ENCODE peak calls at places on chromosomes 7 and 10, in six cellular contexts. G, Q, Y, W, X and F are unnamed samples.

GRCh38 chr7:54664235-54665228 is 94.5 kb downstream of the SEC61G start:
- DNase-seq in Y (no peak), Q (peak; percentile 88), X (no peak), W (no peak), G (peak; percentile 87), F (no peak)

GRCh38 chr10:20175738-20176137 is 359.5 kb downstream of the PLXDC2 start:
- DNase-seq in X (no peak), Y (no peak), W (no peak), G (no peak), Q (no peak), F (no peak)

GRCh38 chr7:137073571-137074325 is 205.3 kb downstream of the CHRM2 start:
- DNase-seq in X (no peak), Y (no peak), G (no peak), Q (no peak), W (no peak), F (no peak)

GRCh38 chr7:92681633-92682032 is 91.4 kb upstream of the FAM133B start:
- DNase-seq in Q (no peak), W (no peak), G (no peak), X (no peak), Y (no peak), F (no peak)

GRCh38 chr7:107972986-107973385 is 30.0 kb downstream of the LAMB1 start:
- DNase-seq in X (no peak), W (no peak), Y (no peak), G (no peak), Q (no peak), F (no peak)

GRCh38 chr10:14686356-14686755 is 88.3 kb downstream of the FAM107B start:
- DNase-seq in Y (peak; percentile 56), X (no peak), Q (no peak), G (no peak), W (no peak), F (no peak)

GRCh38 chr7:37234928-37235327 is 213.7 kb downstream of the ELMO1 start:
- DNase-seq in Q (peak; percentile 43), Y (no peak), G (no peak), X (no peak), W (no peak), F (no peak)

GRCh38 chr7:142638581-142638980 is 110.7 kb upstream of the PRSS1 start:
- DNase-seq in Q (no peak), G (no peak), X (no peak), Y (no peak), W (no peak), F (no peak)

GRCh38 chr10:122419890-122420623 is 34.4 kb upstream of the ARMS2 start:
- DNase-seq in Y (peak; percentile 35), G (no peak), W (peak; percentile 72), Q (no peak), X (no peak), F (no peak)

GRCh38 chr7:135509589-135509838 is 388 bp downstream of the CNOT4 start:
- DNase-seq in W (no peak), Y (no peak), X (no peak), G (no peak), Q (no peak), F (no peak)

GRCh38 chr7:55557666-55558188 is 14.6 kb downstream of the VOPP1 start:
- DNase-seq in G (no peak), W (no peak), Q (no peak), X (no peak), Y (no peak), F (no peak)

GRCh38 chr7:157668221-157668883 is 331.5 kb downstream of the DNAJB6 start:
- DNase-seq in Y (no peak), W (no peak), X (no peak), Q (no peak), G (no peak), F (no peak)

GRCh38 chr7:122311280-122311679 is 6.7 kb upstream of the FEZF1 start:
- DNase-seq in G (no peak), W (no peak), Y (no peak), Q (no peak), X (no peak), F (no peak)

GRCh38 chr7:83118347-83119001 is 44.2 kb downstream of the PCLO start:
- DNase-seq in W (no peak), G (no peak), X (no peak), Y (no peak), Q (no peak), F (no peak)

GRCh38 chr10:24706479-24707118 is 17.1 kb downstream of the ARHGAP21 start:
- DNase-seq in Y (peak; percentile 83), Q (peak; percentile 40), G (no peak), W (peak; percentile 69), X (peak; percentile 76), F (no peak)

GRCh38 chr7:38316733-38317360 is 43.4 kb upstream of the TARP start:
- DNase-seq in G (no peak), Y (peak; percentile 16), X (no peak), Q (no peak), W (no peak), F (no peak)

GRCh38 chr10:1472605-1473004 is 264.7 kb downstream of the ADARB2 start:
- DNase-seq in X (no peak), Y (no peak), Q (no peak), G (no peak), W (no peak), F (no peak)

GRCh38 chr10:113179270-113179669 is 229.2 kb downstream of the TCF7L2 start:
- DNase-seq in X (no peak), Q (no peak), G (no peak), Y (no peak), W (no peak), F (no peak)

GRCh38 chr10:16470747-16471146 is 33.9 kb downstream of the PTER start:
- DNase-seq in W (no peak), Q (no peak), Y (no peak), X (no peak), G (no peak), F (peak; percentile 29)

GRCh38 chr7:76400248-76400647 is 9.2 kb downstream of the SSC4D start:
- DNase-seq in W (no peak), Y (no peak), X (no peak), G (no peak), Q (no peak), F (no peak)

GRCh38 chr7:143299346-143299745 is 11.2 kb downstream of the CASP2 start:
- DNase-seq in X (no peak), W (no peak), Q (no peak), G (no peak), Y (no peak), F (no peak)

GRCh38 chr7:151232272-151233110 is at the start of gene CHPF2:
- DNase-seq in Q (peak; percentile 89), X (peak; percentile 52), G (peak; percentile 93), Y (no peak), W (no peak), F (peak; percentile 89)

GRCh38 chr7:24199978-24200377 is 84.0 kb upstream of the NPY start:
- DNase-seq in Y (no peak), X (no peak), Q (no peak), W (no peak), G (no peak), F (no peak)

DNA sequence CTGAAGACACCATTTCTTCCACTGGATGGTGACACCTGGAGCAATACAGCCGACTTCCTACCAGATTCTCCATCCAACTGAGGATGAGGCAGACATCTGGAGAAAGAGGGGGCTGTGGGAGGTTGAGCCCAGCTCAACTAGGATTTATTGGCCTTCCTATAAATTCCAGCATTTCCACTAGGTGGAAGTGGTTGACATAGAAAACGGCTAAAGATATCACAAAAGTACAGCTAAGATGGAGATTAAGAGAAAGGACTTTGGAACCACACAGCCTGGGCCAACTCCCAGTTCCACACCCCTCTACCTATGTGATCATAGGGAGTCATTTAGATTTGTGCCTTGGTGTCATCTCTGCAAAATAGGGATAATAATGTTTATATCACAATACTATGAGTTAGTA is 61.3 kb upstream of the CAV2 start:
- DNase-seq in Q (no peak), W (no peak), X (no peak), G (no peak), Y (peak; percentile 39), F (no peak)
- TF ChIP-seq CTCF in Q (no peak), W (peak; percentile 23), X (peak; percentile 4), G (no peak), Y (peak; percentile 42), F (no peak)

GRCh38 chr10:125144209-125144608 is 16.2 kb downstream of the CTBP2 start:
- DNase-seq in X (no peak), G (no peak), Q (no peak), Y (no peak), W (no peak), F (no peak)

GRCh38 chr10:125142946-125143345 is 17.4 kb downstream of the CTBP2 start:
- DNase-seq in W (no peak), G (peak; percentile 43), X (no peak), Q (no peak), Y (no peak), F (no peak)

GRCh38 chr10:125141860-125142484 is 18.4 kb downstream of the CTBP2 start:
- DNase-seq in G (peak; percentile 49), Q (no peak), Y (no peak), W (no peak), X (no peak), F (no peak)

GRCh38 chr10:125140151-125140550 is 20.2 kb downstream of the CTBP2 start:
- DNase-seq in G (peak; percentile 32), X (no peak), Q (no peak), Y (no peak), W (no peak), F (no peak)

DNA sequence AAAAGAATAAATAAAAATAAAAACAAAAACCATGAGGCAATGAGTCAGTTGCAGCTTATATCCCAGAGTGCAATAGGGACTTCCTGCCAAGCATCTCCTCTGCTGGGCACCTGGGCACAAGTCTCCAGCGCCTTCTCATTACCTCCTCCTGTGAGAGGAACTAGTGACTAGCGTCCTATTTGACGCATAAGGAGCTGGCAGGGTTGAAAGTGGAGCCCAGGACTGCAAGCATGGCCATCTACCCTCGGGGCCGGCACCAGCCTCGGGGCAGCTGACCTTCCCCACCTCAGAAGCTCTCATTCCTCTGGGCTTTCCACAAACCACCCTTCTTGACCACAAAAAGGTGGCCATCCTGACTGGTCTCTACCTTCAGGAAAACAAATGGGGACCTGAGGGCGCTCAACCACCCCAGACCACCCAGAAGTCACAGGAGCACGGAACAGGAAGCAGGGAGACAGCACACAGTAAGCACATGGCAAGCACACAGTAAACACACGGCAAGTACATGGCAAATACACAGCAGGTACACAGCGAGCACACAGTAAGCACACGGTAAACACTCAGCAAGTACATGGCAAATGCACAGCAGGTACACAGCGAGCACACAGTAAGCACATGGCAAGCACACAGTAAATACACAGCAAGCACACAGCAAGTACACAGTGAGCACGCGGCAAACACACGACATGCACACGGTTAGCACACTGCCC is 19.1 kb downstream of the CTBP2 start:
- DNase-seq in Q (no peak), G (peak; percentile 46), X (no peak), Y (no peak), W (no peak), F (no peak)
- TF ChIP-seq CTCF in Q (no peak), G (no peak), X (no peak), Y (no peak), W (no peak), F (no peak)

DNA sequence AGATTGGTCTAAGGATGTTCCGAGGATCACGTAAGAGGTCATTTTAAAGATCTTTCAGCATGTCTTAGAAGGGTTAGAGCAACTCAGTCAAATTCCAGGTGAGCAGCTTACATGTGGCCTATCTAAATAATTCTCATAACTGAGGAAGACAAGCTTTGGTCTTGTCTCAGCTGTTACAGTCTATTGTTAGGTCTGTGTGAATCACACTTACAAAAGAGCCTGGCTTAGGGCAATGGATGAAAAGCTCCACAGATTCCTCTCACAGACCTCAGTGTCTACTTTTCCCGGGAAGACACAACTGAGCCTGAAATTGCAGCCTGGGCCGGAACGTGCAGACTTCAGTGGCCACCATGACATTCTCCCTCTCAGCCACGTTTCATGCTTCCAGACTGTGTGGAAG is 173.1 kb downstream of the INHBA start:
- DNase-seq in X (no peak), W (no peak), Y (no peak), Q (no peak), G (no peak), F (no peak)
- TF ChIP-seq CTCF in X (no peak), W (no peak), Y (no peak), Q (no peak), G (no peak), F (no peak)

GRCh38 chr10:96626795-96627194 is 40.0 kb upstream of the TM9SF3 start:
- DNase-seq in G (no peak), X (no peak), W (no peak), Y (no peak), Q (no peak), F (no peak)
- TF ChIP-seq CTCF in G (no peak), X (no peak), W (peak; percentile 24), Y (no peak), Q (no peak), F (peak; percentile 15)